ENCODE peak calls at places on chromosomes 3 and 15, in six cellular contexts. One of them, this sample, is unnamed.

GRCh38 chr3:141384157-141384556 is 15.9 kb downstream of the ZBTB38 start:
- DNase-seq in cardiac muscle cell: no peak
- DNase-seq in type B pancreatic cell: no peak
- DNase-seq in SW480: no peak
- DNase-seq in cortex of kidney: no peak
- DNase-seq in activated naive CD4-positive, alpha-beta T cell treated with anti-CD3 and anti-CD28 coated beads, Interleukin-2, amount 50 U/mL, for 16 hours: no peak
- DNase-seq in this sample: peak; percentile 72

GRCh38 chr3:42032693-42033349 is 58.3 kb upstream of the TRAK1 start:
- DNase-seq in cardiac muscle cell: peak; percentile 98
- DNase-seq in type B pancreatic cell: no peak
- DNase-seq in SW480: peak; percentile 44
- DNase-seq in cortex of kidney: no peak
- DNase-seq in activated naive CD4-positive, alpha-beta T cell treated with anti-CD3 and anti-CD28 coated beads, Interleukin-2, amount 50 U/mL, for 16 hours: no peak
- DNase-seq in this sample: peak; percentile 89

GRCh38 chr15:71202712-71203111 is 87.4 kb downstream of the THSD4 start:
- DNase-seq in cardiac muscle cell: no peak
- DNase-seq in type B pancreatic cell: no peak
- DNase-seq in SW480: no peak
- DNase-seq in cortex of kidney: no peak
- DNase-seq in activated naive CD4-positive, alpha-beta T cell treated with anti-CD3 and anti-CD28 coated beads, Interleukin-2, amount 50 U/mL, for 16 hours: no peak
- DNase-seq in this sample: peak; percentile 22

GRCh38 chr15:36271048-36271447 is 308.4 kb upstream of the CDIN1 start:
- DNase-seq in cardiac muscle cell: no peak
- DNase-seq in type B pancreatic cell: no peak
- DNase-seq in SW480: no peak
- DNase-seq in cortex of kidney: no peak
- DNase-seq in activated naive CD4-positive, alpha-beta T cell treated with anti-CD3 and anti-CD28 coated beads, Interleukin-2, amount 50 U/mL, for 16 hours: no peak
- DNase-seq in this sample: no peak

GRCh38 chr3:172150268-172150667 is 110.9 kb downstream of the FNDC3B start:
- DNase-seq in cardiac muscle cell: no peak
- DNase-seq in type B pancreatic cell: no peak
- DNase-seq in SW480: no peak
- DNase-seq in cortex of kidney: no peak
- DNase-seq in activated naive CD4-positive, alpha-beta T cell treated with anti-CD3 and anti-CD28 coated beads, Interleukin-2, amount 50 U/mL, for 16 hours: no peak
- DNase-seq in this sample: no peak

GRCh38 chr3:94065819-94066218 is 3.0 kb downstream of the NSUN3 start:
- DNase-seq in cardiac muscle cell: no peak
- DNase-seq in type B pancreatic cell: no peak
- DNase-seq in SW480: no peak
- DNase-seq in cortex of kidney: no peak
- DNase-seq in activated naive CD4-positive, alpha-beta T cell treated with anti-CD3 and anti-CD28 coated beads, Interleukin-2, amount 50 U/mL, for 16 hours: no peak
- DNase-seq in this sample: no peak

GRCh38 chr15:100247228-100248225 is 94.2 kb downstream of the ADAMTS17 start:
- DNase-seq in cardiac muscle cell: no peak
- DNase-seq in type B pancreatic cell: no peak
- DNase-seq in SW480: no peak
- DNase-seq in cortex of kidney: no peak
- DNase-seq in activated naive CD4-positive, alpha-beta T cell treated with anti-CD3 and anti-CD28 coated beads, Interleukin-2, amount 50 U/mL, for 16 hours: no peak
- DNase-seq in this sample: no peak

GRCh38 chr3:165148901-165149441 is 47.2 kb downstream of the SLITRK3 start:
- DNase-seq in cardiac muscle cell: no peak
- DNase-seq in type B pancreatic cell: no peak
- DNase-seq in SW480: no peak
- DNase-seq in cortex of kidney: no peak
- DNase-seq in activated naive CD4-positive, alpha-beta T cell treated with anti-CD3 and anti-CD28 coated beads, Interleukin-2, amount 50 U/mL, for 16 hours: no peak
- DNase-seq in this sample: no peak

GRCh38 chr3:25556504-25556903 is 108.2 kb downstream of the TOP2B start:
- DNase-seq in cardiac muscle cell: no peak
- DNase-seq in type B pancreatic cell: no peak
- DNase-seq in SW480: no peak
- DNase-seq in cortex of kidney: no peak
- DNase-seq in activated naive CD4-positive, alpha-beta T cell treated with anti-CD3 and anti-CD28 coated beads, Interleukin-2, amount 50 U/mL, for 16 hours: no peak
- DNase-seq in this sample: no peak

GRCh38 chr3:33881181-33882064 is 83.0 kb downstream of the PDCD6IP start:
- DNase-seq in cardiac muscle cell: no peak
- DNase-seq in type B pancreatic cell: no peak
- DNase-seq in SW480: no peak
- DNase-seq in cortex of kidney: no peak
- DNase-seq in activated naive CD4-positive, alpha-beta T cell treated with anti-CD3 and anti-CD28 coated beads, Interleukin-2, amount 50 U/mL, for 16 hours: no peak
- DNase-seq in this sample: no peak

GRCh38 chr3:194296832-194297666 is 54.1 kb downstream of the CPN2 start:
- DNase-seq in cardiac muscle cell: peak; percentile 68
- DNase-seq in type B pancreatic cell: peak; percentile 82
- DNase-seq in SW480: peak; percentile 75
- DNase-seq in cortex of kidney: no peak
- DNase-seq in activated naive CD4-positive, alpha-beta T cell treated with anti-CD3 and anti-CD28 coated beads, Interleukin-2, amount 50 U/mL, for 16 hours: no peak
- DNase-seq in this sample: peak; percentile 27

GRCh38 chr3:172098698-172099494 is 59.5 kb downstream of the FNDC3B start:
- DNase-seq in cardiac muscle cell: no peak
- DNase-seq in type B pancreatic cell: no peak
- DNase-seq in SW480: no peak
- DNase-seq in cortex of kidney: no peak
- DNase-seq in activated naive CD4-positive, alpha-beta T cell treated with anti-CD3 and anti-CD28 coated beads, Interleukin-2, amount 50 U/mL, for 16 hours: no peak
- DNase-seq in this sample: no peak

GRCh38 chr15:65824031-65824743 is 32.1 kb upstream of the DENND4A start:
- DNase-seq in cardiac muscle cell: peak; percentile 82
- DNase-seq in type B pancreatic cell: no peak
- DNase-seq in SW480: peak; percentile 71
- DNase-seq in cortex of kidney: no peak
- DNase-seq in activated naive CD4-positive, alpha-beta T cell treated with anti-CD3 and anti-CD28 coated beads, Interleukin-2, amount 50 U/mL, for 16 hours: no peak
- DNase-seq in this sample: peak; percentile 66